ENCODE peak calls at places on chromosome 1, in seven cellular contexts. E, Q, R, B, M, P and Y are unnamed samples.

GRCh38 chr1:236394905-236395779 is 1.1 kb downstream of the EDARADD start:
- DNase-seq in E (no peak), Q (no peak), R (no peak), B (peak; percentile 81), M (no peak), P (peak; percentile 88), Y (no peak)

GRCh38 chr1:200410566-200410878 is 686 bp upstream of the ZNF281 start:
- DNase-seq in E (no peak), Q (no peak), R (peak; percentile 71), B (no peak), M (no peak), P (no peak), Y (peak; percentile 25)

GRCh38 chr1:23728997-23729390 is 14.3 kb upstream of the ELOA start:
- DNase-seq in E (no peak), Q (no peak), R (no peak), B (no peak), M (no peak), P (peak; percentile 21), Y (no peak)

GRCh38 chr1:212413902-212414327 is 771 bp downstream of the PACC1 start:
- DNase-seq in E (no peak), Q (no peak), R (no peak), B (no peak), M (no peak), P (no peak), Y (no peak)

GRCh38 chr1:29508458-29509107 is 272.3 kb downstream of the PTPRU start:
- DNase-seq in E (no peak), Q (no peak), R (no peak), B (no peak), M (no peak), P (peak; percentile 34), Y (no peak)

GRCh38 chr1:211326528-211327340 is at the start of gene TRAF5:
- DNase-seq in E (no peak), Q (no peak), R (peak; percentile 65), B (peak; percentile 91), M (no peak), P (peak; percentile 90), Y (peak; percentile 56)

GRCh38 chr1:67561704-67562113 is 123.3 kb upstream of the GADD45A start:
- DNase-seq in E (peak; percentile 76), Q (peak; percentile 76), R (peak; percentile 84), B (peak; percentile 95), M (peak; percentile 89), P (peak; percentile 98), Y (peak; percentile 85)

GRCh38 chr1:196659471-196659870 is 7.6 kb downstream of the CFH start:
- DNase-seq in E (no peak), Q (no peak), R (no peak), B (no peak), M (no peak), P (no peak), Y (no peak)

GRCh38 chr1:246583448-246584185 is 17.4 kb downstream of the CNST start:
- DNase-seq in E (no peak), Q (no peak), R (no peak), B (no peak), M (peak; percentile 76), P (no peak), Y (peak; percentile 77)

GRCh38 chr1:31054349-31054748 is 11.2 kb downstream of the PUM1 start:
- DNase-seq in E (no peak), Q (no peak), R (no peak), B (no peak), M (no peak), P (no peak), Y (peak; percentile 53)

GRCh38 chr1:242146640-242147039 is 147.7 kb upstream of the MAP1LC3C start:
- DNase-seq in E (no peak), Q (no peak), R (no peak), B (no peak), M (no peak), P (no peak), Y (peak; percentile 5)

GRCh38 chr1:24418898-24419628 is 3.5 kb downstream of the NIPAL3 start:
- DNase-seq in E (no peak), Q (peak; percentile 48), R (no peak), B (peak; percentile 85), M (no peak), P (no peak), Y (peak; percentile 48)

GRCh38 chr1:204126941-204127340 is 24.9 kb downstream of the ETNK2 start:
- DNase-seq in E (no peak), Q (no peak), R (no peak), B (no peak), M (no peak), P (no peak), Y (no peak)

GRCh38 chr1:73009311-73009710 is 727.0 kb upstream of the NEGR1 start:
- DNase-seq in E (no peak), Q (no peak), R (no peak), B (no peak), M (no peak), P (no peak), Y (no peak)

GRCh38 chr1:160755864-160756616 is 17.0 kb downstream of the SLAMF7 start:
- DNase-seq in E (no peak), Q (no peak), R (no peak), B (no peak), M (no peak), P (no peak), Y (no peak)

GRCh38 chr1:202888507-202889360 is at the start of gene RABIF:
- DNase-seq in E (peak; percentile 92), Q (peak; percentile 97), R (peak; percentile 96), B (peak; percentile 99), M (peak; percentile 96), P (peak; percentile 99), Y (peak; percentile 85)
- TF ChIP-seq CTCF in E (no peak), Q (peak; percentile 42), R (no peak), B (peak; percentile 5), M (peak; percentile 39), P (no peak), Y (no peak)

DNA sequence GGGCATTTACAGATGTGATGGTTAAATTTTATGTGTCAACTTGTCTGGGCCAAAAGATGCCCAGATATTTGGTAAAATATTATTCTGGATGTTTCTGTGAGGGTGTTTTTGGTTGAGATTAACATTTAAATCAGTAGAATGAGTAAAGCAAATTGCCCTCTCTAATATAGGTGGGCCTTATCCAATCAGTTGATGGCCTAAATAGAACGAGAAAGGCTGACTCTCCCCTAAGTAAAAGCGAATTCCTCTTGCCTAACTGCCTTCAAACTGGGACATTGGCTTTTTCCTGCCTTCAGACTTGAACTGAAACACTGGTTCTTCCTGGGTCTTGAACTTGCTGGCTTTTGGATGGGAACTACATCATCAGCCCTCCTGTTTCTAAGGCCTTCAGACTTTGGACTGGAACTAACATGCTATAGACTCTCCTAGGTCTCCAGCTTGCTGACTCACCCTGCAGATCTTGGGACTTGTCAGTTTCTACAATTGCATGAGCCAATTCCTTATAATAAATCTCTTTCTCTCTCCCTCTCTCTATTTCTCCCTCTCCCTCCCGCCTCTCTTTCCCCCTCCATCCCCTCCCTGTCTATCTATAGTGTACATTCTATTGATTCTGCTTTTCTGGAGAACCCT is 10.2 kb upstream of the NAV1 start:
- DNase-seq in E (no peak), Q (no peak), R (no peak), B (no peak), M (no peak), P (no peak), Y (peak; percentile 70)
- H3K4me3 ChIP-seq in E (no peak overlapping the region), Q (no peak overlapping the region), R (no peak overlapping the region), B (no peak overlapping the region), M (no peak overlapping the region), P (no peak overlapping the region), Y (no peak overlapping the region)

GRCh38 chr1:7460807-7461206 is 310.3 kb upstream of the VAMP3 start:
- DNase-seq in E (no peak), Q (no peak), R (no peak), B (peak; percentile 46), M (no peak), P (no peak), Y (no peak)
- TF ChIP-seq CTCF in E (no peak), Q (no peak), R (no peak), B (no peak), M (no peak), P (no peak), Y (no peak)

GRCh38 chr1:156489166-156489934 is 11.2 kb downstream of the MEF2D start:
- DNase-seq in E (no peak), Q (peak; percentile 81), R (peak; percentile 67), B (no peak), M (no peak), P (no peak), Y (no peak)
- H3K4me3 ChIP-seq in E (peak overlapping the region; percentile 33), Q (peak overlapping the region; percentile 41), R (peak overlapping the region; percentile 98), B (no peak overlapping the region), M (peak overlapping the region; percentile 35), P (no peak overlapping the region), Y (no peak overlapping the region)

DNA sequence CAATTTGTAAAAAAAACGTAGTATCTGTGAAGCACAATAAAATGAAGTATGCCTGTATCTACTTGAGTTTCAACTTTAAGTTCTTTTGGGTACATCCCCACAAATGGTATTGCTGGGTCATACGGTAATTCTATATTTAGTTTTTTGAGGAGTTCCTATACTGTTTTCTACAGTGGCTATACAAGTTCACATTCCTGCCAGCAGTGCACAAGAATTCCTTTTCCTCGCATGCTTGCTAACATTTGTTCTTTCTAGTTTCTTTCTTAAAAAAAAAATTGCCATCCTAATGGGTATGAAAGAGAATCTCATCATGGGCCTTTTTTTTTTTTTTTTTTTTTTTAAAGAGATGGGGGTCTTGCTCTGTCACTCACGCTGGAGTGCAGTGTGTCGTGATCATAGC is 41.9 kb downstream of the UCK2 start:
- DNase-seq in E (no peak), Q (no peak), R (no peak), B (no peak), M (no peak), P (no peak), Y (no peak)
- TF ChIP-seq CTCF in E (no peak), Q (no peak), R (no peak), B (no peak), M (no peak), P (no peak), Y (peak; percentile 25)

GRCh38 chr1:26744075-26744958 is 43.4 kb upstream of the PIGV start:
- DNase-seq in E (no peak), Q (peak; percentile 72), R (peak; percentile 97), B (peak; percentile 76), M (peak; percentile 83), P (peak; percentile 89), Y (peak; percentile 93)
- H3K4me3 ChIP-seq in E (no peak overlapping the region), Q (no peak overlapping the region), R (peak overlapping the region; percentile 61), B (peak overlapping the region; percentile 17), M (no peak overlapping the region), P (no peak overlapping the region), Y (no peak overlapping the region)